ENCODE peak calls at places on chromosomes 5 and 9, in ten cellular contexts. One of them, this sample, is unnamed. For H3K9me3, the result is how much of the 10 kb centered on the place peaks cover.

GRCh38 chr5:79743846-79744605 is 54.4 kb downstream of the CMYA5 start:
- DNase-seq in pancreas: no peak
- DNase-seq in kidney: no peak
- DNase-seq in transverse colon: no peak
- DNase-seq in right lobe of liver: no peak
- DNase-seq in IMR-90: peak
- DNase-seq in tibial artery: no peak
- DNase-seq in Peyer's patch: no peak
- DNase-seq in mammary epithelial cell: no peak
- DNase-seq in CD4-positive, alpha-beta T cell: no peak
- DNase-seq in this sample: no peak

GRCh38 chr9:69157751-69158466 is 16.2 kb upstream of the TJP2 start:
- DNase-seq in IMR-90: peak
- DNase-seq in kidney: no peak
- DNase-seq in right lobe of liver: no peak
- DNase-seq in CD4-positive, alpha-beta T cell: no peak
- DNase-seq in transverse colon: no peak
- DNase-seq in Peyer's patch: no peak
- DNase-seq in pancreas: no peak
- DNase-seq in mammary epithelial cell: peak
- DNase-seq in tibial artery: no peak
- DNase-seq in this sample: no peak

GRCh38 chr9:35972093-35972492 is 14.1 kb upstream of the OR2S2 start:
- DNase-seq in IMR-90: no peak
- DNase-seq in Peyer's patch: no peak
- DNase-seq in tibial artery: no peak
- DNase-seq in mammary epithelial cell: no peak
- DNase-seq in kidney: no peak
- DNase-seq in right lobe of liver: no peak
- DNase-seq in transverse colon: no peak
- DNase-seq in CD4-positive, alpha-beta T cell: peak
- DNase-seq in pancreas: no peak
- DNase-seq in this sample: no peak

GRCh38 chr9:124852829-124853531 is at the start of gene WDR38:
- DNase-seq in Peyer's patch: peak
- DNase-seq in CD4-positive, alpha-beta T cell: peak
- DNase-seq in mammary epithelial cell: peak
- DNase-seq in IMR-90: peak
- DNase-seq in kidney: peak
- DNase-seq in transverse colon: peak
- DNase-seq in right lobe of liver: peak
- DNase-seq in pancreas: peak
- DNase-seq in tibial artery: peak
- DNase-seq in this sample: peak

GRCh38 chr5:169716287-169716686 is 79.2 kb downstream of the DOCK2 start:
- DNase-seq in CD4-positive, alpha-beta T cell: no peak
- DNase-seq in tibial artery: no peak
- DNase-seq in Peyer's patch: no peak
- DNase-seq in IMR-90: peak
- DNase-seq in right lobe of liver: no peak
- DNase-seq in transverse colon: no peak
- DNase-seq in pancreas: no peak
- DNase-seq in kidney: no peak
- DNase-seq in mammary epithelial cell: peak
- DNase-seq in this sample: no peak

GRCh38 chr5:133882801-133883200 is 85.6 kb downstream of the C5orf15 start:
- DNase-seq in transverse colon: no peak
- DNase-seq in Peyer's patch: no peak
- DNase-seq in right lobe of liver: no peak
- DNase-seq in IMR-90: no peak
- DNase-seq in pancreas: no peak
- DNase-seq in kidney: no peak
- DNase-seq in CD4-positive, alpha-beta T cell: no peak
- DNase-seq in tibial artery: no peak
- DNase-seq in mammary epithelial cell: no peak
- DNase-seq in this sample: no peak

GRCh38 chr5:179306191-179307005 is 38.9 kb downstream of the ADAMTS2 start:
- DNase-seq in IMR-90: peak
- DNase-seq in pancreas: no peak
- DNase-seq in kidney: peak
- DNase-seq in right lobe of liver: peak
- DNase-seq in transverse colon: peak
- DNase-seq in Peyer's patch: peak
- DNase-seq in tibial artery: peak
- DNase-seq in mammary epithelial cell: no peak
- DNase-seq in CD4-positive, alpha-beta T cell: no peak
- DNase-seq in this sample: no peak

GRCh38 chr9:12813960-12814876 is 39.4 kb downstream of the LURAP1L start:
- DNase-seq in kidney: peak
- DNase-seq in tibial artery: peak
- DNase-seq in right lobe of liver: no peak
- DNase-seq in mammary epithelial cell: peak
- DNase-seq in transverse colon: peak
- DNase-seq in CD4-positive, alpha-beta T cell: no peak
- DNase-seq in IMR-90: peak
- DNase-seq in pancreas: peak
- DNase-seq in Peyer's patch: peak
- DNase-seq in this sample: peak

GRCh38 chr5:107376546-107377276 is 294.0 kb downstream of the EFNA5 start:
- DNase-seq in transverse colon: no peak
- DNase-seq in pancreas: no peak
- DNase-seq in CD4-positive, alpha-beta T cell: no peak
- DNase-seq in kidney: no peak
- DNase-seq in IMR-90: peak
- DNase-seq in mammary epithelial cell: peak
- DNase-seq in tibial artery: no peak
- DNase-seq in right lobe of liver: no peak
- DNase-seq in Peyer's patch: no peak
- DNase-seq in this sample: no peak

GRCh38 chr9:2120926-2121689 is 106.0 kb downstream of the SMARCA2 start:
- DNase-seq in tibial artery: no peak
- DNase-seq in CD4-positive, alpha-beta T cell: no peak
- DNase-seq in IMR-90: peak
- DNase-seq in kidney: no peak
- DNase-seq in pancreas: no peak
- DNase-seq in transverse colon: no peak
- DNase-seq in Peyer's patch: no peak
- DNase-seq in mammary epithelial cell: peak
- DNase-seq in right lobe of liver: no peak
- DNase-seq in this sample: no peak

GRCh38 chr5:138517437-138517836 is 25.6 kb downstream of the ETF1 start:
- DNase-seq in kidney: no peak
- DNase-seq in pancreas: no peak
- DNase-seq in IMR-90: no peak
- DNase-seq in transverse colon: no peak
- DNase-seq in right lobe of liver: no peak
- DNase-seq in mammary epithelial cell: no peak
- DNase-seq in tibial artery: no peak
- DNase-seq in CD4-positive, alpha-beta T cell: no peak
- DNase-seq in Peyer's patch: no peak
- DNase-seq in this sample: no peak

DNA sequence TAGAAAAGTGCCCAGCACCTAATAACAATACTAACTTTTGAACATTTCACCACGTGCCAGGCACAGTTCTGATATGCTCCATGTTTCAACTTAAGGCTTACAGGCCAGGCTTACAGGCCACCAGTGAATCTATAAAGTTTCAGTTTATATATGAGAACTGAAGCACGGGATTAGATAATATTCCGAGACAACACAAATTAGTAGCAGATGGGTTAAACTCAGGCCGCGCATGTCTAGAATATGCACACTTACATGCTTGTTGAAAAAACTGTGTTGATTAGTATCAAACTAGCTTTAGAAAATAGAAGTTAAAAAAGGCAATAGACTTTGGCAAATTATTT is 587.9 kb downstream of the MTRR start:
- DNase-seq in transverse colon: no peak
- DNase-seq in Peyer's patch: no peak
- DNase-seq in kidney: no peak
- DNase-seq in tibial artery: no peak
- DNase-seq in pancreas: no peak
- DNase-seq in mammary epithelial cell: no peak
- DNase-seq in right lobe of liver: no peak
- DNase-seq in IMR-90: peak
- DNase-seq in CD4-positive, alpha-beta T cell: no peak
- DNase-seq in this sample: no peak
- H3K9me3 ChIP-seq in transverse colon: under half
- H3K9me3 ChIP-seq in Peyer's patch: under half
- H3K9me3 ChIP-seq in kidney: under half
- H3K9me3 ChIP-seq in tibial artery: under half
- H3K9me3 ChIP-seq in pancreas: under half
- H3K9me3 ChIP-seq in mammary epithelial cell: under half
- H3K9me3 ChIP-seq in right lobe of liver: under half
- H3K9me3 ChIP-seq in IMR-90: under half
- H3K9me3 ChIP-seq in CD4-positive, alpha-beta T cell: under half
- H3K9me3 ChIP-seq in this sample: under half

GRCh38 chr5:73691301-73691700 is 65.3 kb downstream of the ARHGEF28 start:
- DNase-seq in transverse colon: no peak
- DNase-seq in CD4-positive, alpha-beta T cell: no peak
- DNase-seq in pancreas: no peak
- DNase-seq in IMR-90: peak
- DNase-seq in kidney: no peak
- DNase-seq in Peyer's patch: no peak
- DNase-seq in mammary epithelial cell: no peak
- DNase-seq in right lobe of liver: no peak
- DNase-seq in tibial artery: no peak
- DNase-seq in this sample: no peak
- H3K27ac ChIP-seq in transverse colon: no peak
- H3K27ac ChIP-seq in CD4-positive, alpha-beta T cell: no peak
- H3K27ac ChIP-seq in pancreas: no peak
- H3K27ac ChIP-seq in IMR-90: no peak
- H3K27ac ChIP-seq in kidney: no peak
- H3K27ac ChIP-seq in Peyer's patch: no peak
- H3K27ac ChIP-seq in mammary epithelial cell: peak
- H3K27ac ChIP-seq in right lobe of liver: no peak
- H3K27ac ChIP-seq in tibial artery: no peak
- H3K27ac ChIP-seq in this sample: no peak

GRCh38 chr5:42515504-42515903 is 92.3 kb downstream of the GHR start:
- DNase-seq in CD4-positive, alpha-beta T cell: no peak
- DNase-seq in mammary epithelial cell: no peak
- DNase-seq in pancreas: no peak
- DNase-seq in Peyer's patch: no peak
- DNase-seq in right lobe of liver: no peak
- DNase-seq in transverse colon: no peak
- DNase-seq in kidney: no peak
- DNase-seq in IMR-90: no peak
- DNase-seq in tibial artery: no peak
- DNase-seq in this sample: no peak

GRCh38 chr5:42513246-42513645 is 90.0 kb downstream of the GHR start:
- DNase-seq in tibial artery: no peak
- DNase-seq in Peyer's patch: no peak
- DNase-seq in IMR-90: no peak
- DNase-seq in transverse colon: no peak
- DNase-seq in right lobe of liver: no peak
- DNase-seq in pancreas: no peak
- DNase-seq in kidney: no peak
- DNase-seq in CD4-positive, alpha-beta T cell: no peak
- DNase-seq in mammary epithelial cell: no peak
- DNase-seq in this sample: no peak

GRCh38 chr5:42517164-42517563 is 93.9 kb downstream of the GHR start:
- DNase-seq in right lobe of liver: no peak
- DNase-seq in kidney: no peak
- DNase-seq in mammary epithelial cell: no peak
- DNase-seq in IMR-90: no peak
- DNase-seq in transverse colon: no peak
- DNase-seq in CD4-positive, alpha-beta T cell: no peak
- DNase-seq in pancreas: no peak
- DNase-seq in Peyer's patch: no peak
- DNase-seq in tibial artery: no peak
- DNase-seq in this sample: no peak

GRCh38 chr5:42516282-42517042 is 93.2 kb downstream of the GHR start:
- DNase-seq in tibial artery: no peak
- DNase-seq in transverse colon: no peak
- DNase-seq in IMR-90: no peak
- DNase-seq in pancreas: no peak
- DNase-seq in right lobe of liver: peak
- DNase-seq in Peyer's patch: no peak
- DNase-seq in mammary epithelial cell: no peak
- DNase-seq in kidney: no peak
- DNase-seq in CD4-positive, alpha-beta T cell: no peak
- DNase-seq in this sample: no peak

GRCh38 chr5:42514759-42515158 is 91.5 kb downstream of the GHR start:
- DNase-seq in mammary epithelial cell: peak
- DNase-seq in right lobe of liver: no peak
- DNase-seq in Peyer's patch: no peak
- DNase-seq in transverse colon: no peak
- DNase-seq in IMR-90: no peak
- DNase-seq in tibial artery: no peak
- DNase-seq in kidney: no peak
- DNase-seq in CD4-positive, alpha-beta T cell: no peak
- DNase-seq in pancreas: no peak
- DNase-seq in this sample: no peak
- TF ChIP-seq CTCF in mammary epithelial cell: peak
- TF ChIP-seq CTCF in right lobe of liver: peak
- TF ChIP-seq CTCF in Peyer's patch: no peak
- TF ChIP-seq CTCF in transverse colon: peak
- TF ChIP-seq CTCF in IMR-90: no peak
- TF ChIP-seq CTCF in tibial artery: no peak
- TF ChIP-seq CTCF in kidney: no peak
- TF ChIP-seq CTCF in CD4-positive, alpha-beta T cell: no peak
- TF ChIP-seq CTCF in pancreas: no peak
- TF ChIP-seq CTCF in this sample: no peak

GRCh38 chr5:3333105-3333504 is 262.5 kb upstream of the IRX1 start:
- DNase-seq in CD4-positive, alpha-beta T cell: no peak
- DNase-seq in kidney: no peak
- DNase-seq in mammary epithelial cell: no peak
- DNase-seq in pancreas: no peak
- DNase-seq in tibial artery: no peak
- DNase-seq in transverse colon: no peak
- DNase-seq in Peyer's patch: no peak
- DNase-seq in IMR-90: no peak
- DNase-seq in right lobe of liver: no peak
- DNase-seq in this sample: no peak

GRCh38 chr5:3336666-3337065 is 259.0 kb upstream of the IRX1 start:
- DNase-seq in mammary epithelial cell: no peak
- DNase-seq in CD4-positive, alpha-beta T cell: no peak
- DNase-seq in right lobe of liver: no peak
- DNase-seq in kidney: no peak
- DNase-seq in IMR-90: no peak
- DNase-seq in Peyer's patch: no peak
- DNase-seq in pancreas: no peak
- DNase-seq in tibial artery: peak
- DNase-seq in transverse colon: no peak
- DNase-seq in this sample: no peak

GRCh38 chr5:3337812-3338541 is 257.7 kb upstream of the IRX1 start:
- DNase-seq in right lobe of liver: no peak
- DNase-seq in Peyer's patch: peak
- DNase-seq in mammary epithelial cell: no peak
- DNase-seq in IMR-90: no peak
- DNase-seq in kidney: no peak
- DNase-seq in pancreas: no peak
- DNase-seq in tibial artery: peak
- DNase-seq in CD4-positive, alpha-beta T cell: no peak
- DNase-seq in transverse colon: no peak
- DNase-seq in this sample: no peak

GRCh38 chr5:3333836-3334235 is 261.8 kb upstream of the IRX1 start:
- DNase-seq in IMR-90: no peak
- DNase-seq in Peyer's patch: no peak
- DNase-seq in pancreas: no peak
- DNase-seq in transverse colon: no peak
- DNase-seq in mammary epithelial cell: no peak
- DNase-seq in right lobe of liver: no peak
- DNase-seq in tibial artery: peak
- DNase-seq in CD4-positive, alpha-beta T cell: no peak
- DNase-seq in kidney: no peak
- DNase-seq in this sample: no peak

GRCh38 chr5:3335301-3335700 is 260.3 kb upstream of the IRX1 start:
- DNase-seq in kidney: no peak
- DNase-seq in right lobe of liver: no peak
- DNase-seq in tibial artery: peak
- DNase-seq in CD4-positive, alpha-beta T cell: no peak
- DNase-seq in IMR-90: no peak
- DNase-seq in mammary epithelial cell: no peak
- DNase-seq in transverse colon: no peak
- DNase-seq in Peyer's patch: peak
- DNase-seq in pancreas: no peak
- DNase-seq in this sample: no peak
- H3K9me3 ChIP-seq in kidney: under half
- H3K9me3 ChIP-seq in right lobe of liver: under half
- H3K9me3 ChIP-seq in tibial artery: under half
- H3K9me3 ChIP-seq in CD4-positive, alpha-beta T cell: under half
- H3K9me3 ChIP-seq in IMR-90: under half
- H3K9me3 ChIP-seq in mammary epithelial cell: under half
- H3K9me3 ChIP-seq in transverse colon: under half
- H3K9me3 ChIP-seq in Peyer's patch: under half
- H3K9me3 ChIP-seq in pancreas: under half
- H3K9me3 ChIP-seq in this sample: under half

This sample was measured in lung.